ENCODE peak calls at places on chromosomes 12 and 14, in seven cellular contexts. J is HCT116, Q is GM23338, C is hepatocyte, V is GM23248, R is PC-3, W is MM.1S. H is an unnamed sample.

GRCh38 chr14:56423591-56423991 is 156.0 kb upstream of the TMEM260 start:
- DNase-seq in Q (no peak), C (peak; percentile 46), J (no peak), W (no peak), V (peak; percentile 12), R (no peak), H (no peak)

GRCh38 chr14:76133103-76133502 is 18.6 kb upstream of the GPATCH2L start:
- DNase-seq in R (peak; percentile 56), Q (peak; percentile 75), V (peak; percentile 47), W (no peak), C (peak; percentile 50), J (no peak), H (peak; percentile 3)

GRCh38 chr12:111451649-111452129 is 46.0 kb downstream of the SH2B3 start:
- DNase-seq in Q (peak; percentile 52), C (peak; percentile 58), V (peak; percentile 67), R (peak; percentile 72), J (peak; percentile 24), W (peak; percentile 33), H (peak; percentile 68)

GRCh38 chr12:41946106-41946505 is 198.6 kb downstream of the GXYLT1 start:
- DNase-seq in V (no peak), R (no peak), J (no peak), C (no peak), Q (no peak), W (no peak), H (peak; percentile 30)

GRCh38 chr12:57205186-57205585 is 11.4 kb upstream of the NXPH4 start:
- DNase-seq in C (no peak), W (no peak), V (no peak), Q (no peak), J (no peak), R (no peak), H (no peak)

GRCh38 chr14:60652674-60653387 is 3.6 kb upstream of the SIX1 start:
- DNase-seq in R (no peak), Q (peak; percentile 48), W (no peak), V (no peak), J (no peak), C (no peak), H (no peak)

GRCh38 chr14:61343991-61344405 is 22.6 kb downstream of the PRKCH start:
- DNase-seq in J (no peak), C (no peak), Q (no peak), W (no peak), V (no peak), R (no peak), H (no peak)

GRCh38 chr12:48285751-48286650 is 64.7 kb downstream of the ZNF641 start:
- DNase-seq in V (no peak), C (no peak), W (peak; percentile 60), Q (peak; percentile 49), J (no peak), R (peak; percentile 45), H (peak; percentile 1)

GRCh38 chr12:61546296-61546695 is 713.9 kb upstream of the USP15 start:
- DNase-seq in R (peak; percentile 81), C (peak; percentile 28), Q (peak; percentile 34), V (no peak), J (peak; percentile 26), W (no peak), H (no peak)

GRCh38 chr12:27780612-27781408 is 774 bp upstream of the MANSC4 start:
- DNase-seq in J (no peak), R (peak; percentile 93), V (peak; percentile 64), W (peak; percentile 55), Q (peak; percentile 60), C (peak; percentile 13), H (peak; percentile 71)

DNA sequence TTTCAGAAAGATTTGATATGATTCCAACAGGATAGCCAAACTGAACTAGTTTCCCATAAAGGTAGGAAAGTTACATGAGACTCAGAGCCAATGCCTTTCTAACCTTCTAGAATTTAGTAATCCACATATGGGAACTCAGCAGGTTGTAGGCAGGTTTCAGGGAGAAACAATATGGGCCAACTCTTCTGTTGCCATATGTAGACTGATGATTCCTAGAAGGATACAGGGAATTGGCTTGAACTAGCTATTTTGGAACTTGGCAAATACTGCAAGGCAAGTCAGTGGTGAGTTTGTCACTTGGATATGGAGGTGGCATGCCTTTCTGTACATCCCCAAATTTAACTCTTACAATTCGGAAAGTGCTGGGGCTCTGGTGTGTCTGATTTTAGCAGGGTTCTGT is 15.5 kb downstream of the SUDS3 start:
- DNase-seq in J (no peak), W (no peak), Q (no peak), R (no peak), V (no peak), C (no peak), H (no peak)
- TF ChIP-seq EZH2phosphoT487 in J (no peak), W (no peak), Q (no peak), R (no peak), V (no peak), C (no peak), H (no peak)

GRCh38 chr12:54195080-54195479 is 6.3 kb upstream of the SMUG1 start:
- DNase-seq in W (no peak), C (no peak), V (no peak), Q (no peak), R (no peak), J (no peak), H (no peak)

GRCh38 chr12:54196396-54196795 is 7.6 kb upstream of the SMUG1 start:
- DNase-seq in Q (no peak), C (no peak), R (no peak), W (no peak), J (no peak), V (no peak), H (peak; percentile 30)

GRCh38 chr12:54193437-54193836 is 4.7 kb upstream of the SMUG1 start:
- DNase-seq in V (no peak), C (no peak), J (no peak), R (no peak), W (no peak), Q (no peak), H (no peak)

GRCh38 chr12:54197037-54197909 is 8.5 kb upstream of the SMUG1 start:
- DNase-seq in C (no peak), Q (peak; percentile 59), J (no peak), W (no peak), R (peak; percentile 41), V (peak; percentile 70), H (peak; percentile 60)

GRCh38 chr12:54195736-54196347 is 7.1 kb upstream of the SMUG1 start:
- DNase-seq in J (no peak), Q (no peak), R (no peak), V (peak; percentile 30), C (peak; percentile 73), W (no peak), H (peak; percentile 43)
- TF ChIP-seq EZH2phosphoT487 in J (no peak), Q (no peak), R (no peak), V (no peak), C (no peak), W (no peak), H (no peak)

GRCh38 chr12:2578191-2578590 is 216.6 kb upstream of the FKBP4 start:
- DNase-seq in C (no peak), V (no peak), W (no peak), Q (no peak), R (no peak), J (no peak), H (no peak)

GRCh38 chr12:2570562-2570961 is 224.2 kb upstream of the FKBP4 start:
- DNase-seq in V (no peak), C (no peak), W (no peak), R (no peak), Q (no peak), J (no peak), H (no peak)

GRCh38 chr12:2578772-2579171 is 216.0 kb upstream of the FKBP4 start:
- DNase-seq in J (no peak), V (no peak), Q (no peak), C (no peak), W (no peak), R (no peak), H (no peak)

GRCh38 chr12:2574536-2574935 is 220.2 kb upstream of the FKBP4 start:
- DNase-seq in R (no peak), Q (no peak), W (no peak), C (no peak), J (no peak), V (no peak), H (no peak)

GRCh38 chr12:2575245-2575644 is 219.5 kb upstream of the FKBP4 start:
- DNase-seq in J (no peak), W (peak; percentile 13), V (no peak), R (no peak), C (no peak), Q (no peak), H (no peak)
- TF ChIP-seq EZH2phosphoT487 in J (no peak), W (no peak), V (no peak), R (no peak), C (no peak), Q (no peak), H (no peak)

DNA sequence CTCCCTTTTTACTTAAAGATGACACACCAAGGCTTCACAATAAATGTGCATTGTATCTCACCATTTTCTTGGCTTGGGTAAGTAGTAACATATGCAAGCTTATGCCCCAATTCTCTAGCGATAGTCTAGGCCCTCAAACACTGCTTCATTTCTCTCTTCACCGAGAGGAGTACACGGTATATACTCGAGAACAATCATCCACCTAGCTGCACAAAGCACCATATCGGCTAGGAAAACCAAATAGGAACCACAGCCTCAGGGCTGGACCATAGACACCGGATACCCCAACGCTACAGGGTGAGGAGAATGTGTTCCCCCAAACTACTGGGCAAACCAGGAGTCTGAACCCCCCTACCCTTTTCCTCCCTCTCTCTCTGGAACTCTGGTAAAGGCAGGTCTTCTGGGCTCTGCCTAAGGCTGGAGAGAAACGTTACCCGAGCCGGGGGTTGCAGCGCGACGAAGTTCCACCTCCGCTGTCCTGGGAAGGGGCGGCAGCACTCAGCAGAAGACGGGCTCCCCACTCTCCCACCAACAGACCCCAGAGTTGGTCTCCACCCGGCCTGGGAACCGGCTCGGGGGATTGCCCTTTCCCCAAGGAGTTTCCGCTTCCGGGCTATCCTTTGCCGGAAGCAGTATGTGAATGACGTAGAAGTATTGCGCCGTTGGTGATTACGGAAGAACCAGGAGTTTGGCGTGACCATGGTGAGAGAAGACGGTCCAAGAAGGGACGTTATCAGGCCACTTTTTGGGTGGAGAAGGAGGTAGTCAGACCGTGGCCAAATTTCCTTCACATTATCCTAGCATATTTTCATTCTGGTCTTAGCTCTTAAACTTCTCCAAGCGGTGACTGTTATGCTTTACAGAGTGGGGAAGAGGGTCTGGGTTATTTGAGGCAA is at the start of the genes AREL1 and FCF1:
- DNase-seq in V (peak; percentile 96), W (peak; percentile 80), Q (peak; percentile 98), R (peak; percentile 93), J (peak; percentile 85), C (peak; percentile 93), H (peak; percentile 91)
- TF ChIP-seq EZH2phosphoT487 in V (no peak), W (no peak), Q (no peak), R (no peak), J (no peak), C (no peak), H (no peak)

DNA sequence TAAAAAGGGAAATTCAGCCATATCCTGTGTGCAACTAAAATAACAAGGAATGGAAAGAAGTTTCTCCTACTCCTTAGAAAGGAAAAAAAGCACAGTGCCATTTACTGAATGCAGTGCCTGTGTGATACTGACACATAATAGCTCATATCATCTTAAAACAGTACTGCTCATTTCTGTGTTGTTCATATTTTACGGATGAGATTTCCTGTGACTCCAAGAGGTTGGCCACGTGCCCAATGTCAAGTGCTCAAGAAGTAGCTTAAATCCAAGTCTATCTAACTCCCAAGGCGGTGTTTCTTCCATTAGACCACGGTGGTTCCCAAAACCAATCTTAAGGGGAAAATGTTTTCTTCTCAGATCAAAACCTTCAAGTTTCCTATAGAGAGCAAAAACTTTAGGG is 20.0 kb downstream of the MAP3K9 start:
- DNase-seq in R (peak; percentile 86), J (no peak), V (peak; percentile 53), W (no peak), C (no peak), Q (no peak), H (no peak)
- TF ChIP-seq EZH2phosphoT487 in R (no peak), J (no peak), V (no peak), W (no peak), C (no peak), Q (no peak), H (no peak)